ENCODE peak calls at places on chromosome 2, in seven cellular contexts. Q is GM13977; M is GM04504; T is stimulated activated CD8-positive, alpha-beta memory T cell treated with anti-CD3 and anti-CD28 coated beads, Interleukin-12 subunit alpha, Interleukin-12 subunit beta, amount 100 ng/mL, for 4 hours; L is occipital lobe; R is cardiac muscle cell; B is upper lobe of right lung. F is an unnamed sample.

GRCh38 chr2:200862532-200863000 is 1.9 kb downstream of the CLK1 start:
- DNase-seq in L (no peak), M (peak), T (peak), B (no peak), Q (peak), R (peak), F (peak)

GRCh38 chr2:170848587-170848986 is 31.9 kb downstream of the GAD1 start:
- DNase-seq in R (no peak), Q (no peak), T (no peak), M (peak), L (no peak), B (no peak), F (no peak)

GRCh38 chr2:239014458-239014857 is 166.6 kb downstream of the TWIST2 start:
- DNase-seq in Q (no peak), R (no peak), L (no peak), B (peak), M (no peak), T (no peak), F (no peak)

GRCh38 chr2:45024600-45025291 is 15.5 kb upstream of the SIX2 start:
- DNase-seq in T (no peak), B (no peak), R (no peak), L (no peak), Q (no peak), M (peak), F (peak)

GRCh38 chr2:38433607-38433975 is 56.5 kb upstream of the ATL2 start:
- DNase-seq in B (no peak), T (no peak), L (no peak), M (no peak), Q (no peak), R (no peak), F (no peak)

GRCh38 chr2:27370816-27371620 is 602 bp downstream of the SNX17 start:
- DNase-seq in Q (peak), R (peak), M (no peak), T (no peak), L (no peak), B (no peak), F (peak)

GRCh38 chr2:132009874-132010521 is 151.8 kb downstream of the ANKRD30BL start:
- DNase-seq in B (peak), Q (no peak), M (no peak), L (no peak), T (no peak), R (peak), F (no peak)

GRCh38 chr2:205197468-205198129 is 484.7 kb upstream of the NRP2 start:
- DNase-seq in Q (no peak), B (no peak), L (no peak), T (no peak), M (no peak), R (no peak), F (no peak)

GRCh38 chr2:19574788-19575260 is 216.4 kb upstream of the OSR1 start:
- DNase-seq in R (no peak), M (peak), L (no peak), B (no peak), T (no peak), Q (no peak), F (no peak)

GRCh38 chr2:229252996-229253395 is 18.1 kb downstream of the PID1 start:
- DNase-seq in M (no peak), L (no peak), T (no peak), B (no peak), Q (no peak), R (no peak), F (no peak)

GRCh38 chr2:18991177-18992168 is 366.9 kb downstream of the OSR1 start:
- DNase-seq in L (no peak), R (no peak), M (peak), T (no peak), B (no peak), Q (no peak), F (no peak)

GRCh38 chr2:77268626-77269025 is 253.6 kb downstream of the LRRTM4 start:
- DNase-seq in M (no peak), R (no peak), B (no peak), T (no peak), L (no peak), Q (no peak), F (no peak)

GRCh38 chr2:36587091-36587490 is 10.9 kb downstream of the FEZ2 start:
- DNase-seq in M (no peak), B (no peak), R (no peak), Q (no peak), T (no peak), L (no peak), F (no peak)

GRCh38 chr2:19646987-19647386 is 254.8 kb downstream of the TTC32 start:
- DNase-seq in M (no peak), B (no peak), L (no peak), R (no peak), Q (no peak), T (no peak), F (no peak)

GRCh38 chr2:219277703-219278654 is 1.2 kb upstream of the DNAJB2 start:
- DNase-seq in M (peak), L (peak), B (peak), Q (peak), T (peak), R (peak), F (peak)

GRCh38 chr2:239801404-239802100 is 223.6 kb downstream of the NDUFA10 start:
- DNase-seq in Q (no peak), B (peak), T (no peak), L (no peak), M (no peak), R (no peak), F (no peak)

GRCh38 chr2:235709124-235709813 is 215.4 kb downstream of the AGAP1 start:
- DNase-seq in M (peak), Q (no peak), R (no peak), B (no peak), L (no peak), T (no peak), F (no peak)

F was measured in OCI-M1.